ENCODE peak calls at places on chromosomes 3 and 15, in nine cellular contexts. E is GM12878, J is GM23338, R is breast epithelium, U is esophagus muscularis mucosa, H is HL-60, Q is transverse colon, O is sigmoid colon, S is HCT116. F is an unnamed sample.

GRCh38 chr15:39191871-39192281 is 389.0 kb upstream of the THBS1 start:
- DNase-seq in H (no peak), E (no peak), J (no peak), Q (no peak), U (no peak), R (no peak), S (no peak), O (no peak), F (no peak)

GRCh38 chr3:16482770-16483531 is 30.5 kb downstream of the RFTN1 start:
- DNase-seq in R (no peak), O (no peak), Q (peak), H (no peak), E (no peak), U (no peak), J (peak), S (no peak), F (no peak)

GRCh38 chr3:17986393-17986816 is 244.0 kb upstream of the TBC1D5 start:
- DNase-seq in S (no peak), E (no peak), J (no peak), O (no peak), Q (no peak), R (no peak), H (no peak), U (no peak), F (no peak)

GRCh38 chr3:193347507-193348501 is 30.7 kb downstream of the ATP13A5 start:
- DNase-seq in S (no peak), O (no peak), R (no peak), U (no peak), E (no peak), Q (no peak), H (no peak), J (peak), F (no peak)

GRCh38 chr3:128935922-128936321 is 56.5 kb downstream of the ACAD9 start:
- DNase-seq in J (no peak), O (no peak), R (no peak), Q (no peak), E (no peak), S (no peak), H (no peak), U (no peak), F (no peak)

GRCh38 chr3:81249540-81250029 is 511.9 kb downstream of the GBE1 start:
- DNase-seq in J (peak), O (no peak), H (no peak), Q (no peak), R (no peak), S (no peak), U (no peak), E (no peak), F (no peak)

GRCh38 chr3:82261013-82261412 is 499.6 kb upstream of the GBE1 start:
- DNase-seq in O (no peak), J (no peak), S (no peak), Q (no peak), U (no peak), H (no peak), E (no peak), R (no peak), F (no peak)

GRCh38 chr15:77282333-77282732 is 137.6 kb downstream of the PEAK1 start:
- DNase-seq in S (no peak), U (no peak), O (peak), R (peak), E (no peak), Q (no peak), H (no peak), J (peak), F (no peak)

GRCh38 chr3:78255403-78255802 is 1215.5 kb downstream of the ROBO2 start:
- DNase-seq in S (no peak), R (no peak), J (no peak), Q (no peak), O (no peak), U (no peak), H (no peak), E (no peak), F (no peak)

GRCh38 chr3:156826896-156827882 is 1.0 kb downstream of the LEKR1 start:
- DNase-seq in Q (no peak), S (no peak), R (no peak), J (peak), E (no peak), O (no peak), U (no peak), H (no peak), F (no peak)

GRCh38 chr15:64571857-64572291 is 111.5 kb downstream of the ZNF609 start:
- DNase-seq in R (no peak), H (no peak), U (no peak), S (no peak), Q (no peak), J (no peak), E (peak), O (no peak), F (peak)

GRCh38 chr3:84077479-84077878 is 881.3 kb upstream of the CADM2 start:
- DNase-seq in U (no peak), E (no peak), O (no peak), J (peak), H (no peak), R (no peak), S (no peak), Q (no peak), F (no peak)

GRCh38 chr3:116614795-116615362 is 94.7 kb upstream of the TUSC7 start:
- DNase-seq in Q (no peak), U (no peak), H (no peak), R (no peak), E (no peak), J (peak), O (no peak), S (no peak), F (no peak)

GRCh38 chr3:47475029-47475569 is 642 bp downstream of the SCAP start:
- DNase-seq in S (no peak), R (no peak), E (no peak), J (peak), H (no peak), U (no peak), O (no peak), Q (peak), F (no peak)

GRCh38 chr15:87724330-87724729 is 532.2 kb downstream of the NTRK3 start:
- DNase-seq in J (no peak), R (no peak), S (no peak), O (peak), E (no peak), Q (peak), U (no peak), H (peak), F (no peak)

GRCh38 chr3:166444336-166444735 is 607.1 kb upstream of the BCHE start:
- DNase-seq in J (no peak), O (no peak), R (no peak), Q (no peak), S (no peak), U (no peak), E (no peak), H (no peak), F (no peak)

GRCh38 chr15:52256366-52256765 is 39.2 kb downstream of the MYO5C start:
- DNase-seq in Q (peak), R (peak), O (peak), U (peak), E (peak), J (peak), S (peak), H (peak), F (peak)

GRCh38 chr15:52326758-52327157 is 31.2 kb upstream of the MYO5C start:
- DNase-seq in R (no peak), O (no peak), H (no peak), E (no peak), S (no peak), J (no peak), U (no peak), Q (no peak), F (no peak)

GRCh38 chr15:62812515-62812835 is 230.1 kb upstream of the TPM1 start:
- DNase-seq in S (no peak), O (no peak), Q (no peak), E (no peak), H (no peak), J (no peak), U (no peak), R (no peak), F (no peak)

GRCh38 chr3:24201301-24201700 is 256.2 kb downstream of the NR1D2 start:
- DNase-seq in U (no peak), S (no peak), J (no peak), R (no peak), H (no peak), O (no peak), E (no peak), Q (no peak), F (no peak)

GRCh38 chr3:108125550-108126071 is 34.8 kb upstream of the CD47 start:
- DNase-seq in S (no peak), O (no peak), H (peak), J (no peak), U (no peak), R (no peak), E (peak), Q (peak), F (no peak)

GRCh38 chr15:98083203-98083910 is 122.9 kb downstream of the ARRDC4 start:
- DNase-seq in S (no peak), J (peak), O (no peak), Q (no peak), R (no peak), H (no peak), U (no peak), E (no peak), F (no peak)

GRCh38 chr3:189262746-189263145 is 91.0 kb downstream of the TPRG1 start:
- DNase-seq in R (no peak), S (no peak), H (no peak), E (no peak), O (no peak), Q (no peak), U (no peak), J (no peak), F (no peak)

GRCh38 chr3:78178740-78179139 is 1138.8 kb downstream of the ROBO2 start:
- DNase-seq in Q (no peak), R (no peak), U (no peak), H (no peak), J (no peak), S (no peak), E (no peak), O (no peak), F (no peak)

GRCh38 chr15:65902373-65902772 is 33.1 kb downstream of the RAB11A start:
- DNase-seq in Q (peak), J (peak), R (peak), S (peak), O (peak), U (peak), E (peak), H (peak), F (peak)

GRCh38 chr3:145191543-145191942 is 969.4 kb downstream of the PLOD2 start:
- DNase-seq in J (no peak), E (no peak), O (no peak), U (no peak), R (no peak), Q (no peak), H (no peak), S (no peak), F (no peak)

GRCh38 chr3:69255928-69256327 is 130.0 kb downstream of the FRMD4B start:
- DNase-seq in R (no peak), U (no peak), J (no peak), S (no peak), E (no peak), O (no peak), Q (no peak), H (no peak), F (no peak)

GRCh38 chr15:75198560-75199346 is 2.9 kb upstream of the C15orf39 start:
- DNase-seq in J (peak), H (no peak), E (peak), U (no peak), O (no peak), Q (peak), R (no peak), S (peak), F (peak)

GRCh38 chr15:56835598-56836275 is 82.7 kb upstream of the TCF12 start:
- DNase-seq in U (no peak), O (no peak), R (no peak), S (no peak), E (no peak), J (no peak), Q (no peak), H (no peak), F (no peak)

GRCh38 chr3:119619094-119619493 is 21.4 kb downstream of the PLA1A start:
- DNase-seq in S (no peak), O (no peak), Q (no peak), J (no peak), R (no peak), E (no peak), U (no peak), H (no peak), F (no peak)

GRCh38 chr3:183153210-183153950 is 9.2 kb downstream of the LAMP3 start:
- DNase-seq in J (no peak), Q (no peak), E (no peak), S (no peak), U (no peak), O (no peak), H (no peak), R (no peak), F (no peak)

GRCh38 chr15:45199136-45199810 is 11.5 kb upstream of the SHF start:
- DNase-seq in S (no peak), Q (peak), U (no peak), J (peak), R (peak), H (no peak), E (peak), O (no peak), F (no peak)

GRCh38 chr3:146326875-146327543 is 76.1 kb upstream of the PLSCR4 start:
- DNase-seq in Q (peak), H (no peak), U (no peak), E (no peak), R (no peak), J (peak), O (peak), S (peak), F (no peak)

GRCh38 chr3:178671261-178672191 is 135.3 kb downstream of the KCNMB2 start:
- DNase-seq in J (no peak), E (no peak), R (no peak), H (no peak), U (no peak), S (no peak), O (no peak), Q (no peak), F (no peak)

GRCh38 chr3:31804251-31805051 is 176.6 kb downstream of the OSBPL10 start:
- DNase-seq in S (no peak), Q (no peak), J (no peak), E (no peak), H (no peak), O (no peak), U (no peak), R (no peak), F (no peak)

GRCh38 chr3:16124636-16125035 is 49.8 kb upstream of the GALNT15 start:
- DNase-seq in O (no peak), Q (no peak), R (no peak), S (no peak), H (no peak), J (no peak), U (no peak), E (no peak), F (no peak)

DNA sequence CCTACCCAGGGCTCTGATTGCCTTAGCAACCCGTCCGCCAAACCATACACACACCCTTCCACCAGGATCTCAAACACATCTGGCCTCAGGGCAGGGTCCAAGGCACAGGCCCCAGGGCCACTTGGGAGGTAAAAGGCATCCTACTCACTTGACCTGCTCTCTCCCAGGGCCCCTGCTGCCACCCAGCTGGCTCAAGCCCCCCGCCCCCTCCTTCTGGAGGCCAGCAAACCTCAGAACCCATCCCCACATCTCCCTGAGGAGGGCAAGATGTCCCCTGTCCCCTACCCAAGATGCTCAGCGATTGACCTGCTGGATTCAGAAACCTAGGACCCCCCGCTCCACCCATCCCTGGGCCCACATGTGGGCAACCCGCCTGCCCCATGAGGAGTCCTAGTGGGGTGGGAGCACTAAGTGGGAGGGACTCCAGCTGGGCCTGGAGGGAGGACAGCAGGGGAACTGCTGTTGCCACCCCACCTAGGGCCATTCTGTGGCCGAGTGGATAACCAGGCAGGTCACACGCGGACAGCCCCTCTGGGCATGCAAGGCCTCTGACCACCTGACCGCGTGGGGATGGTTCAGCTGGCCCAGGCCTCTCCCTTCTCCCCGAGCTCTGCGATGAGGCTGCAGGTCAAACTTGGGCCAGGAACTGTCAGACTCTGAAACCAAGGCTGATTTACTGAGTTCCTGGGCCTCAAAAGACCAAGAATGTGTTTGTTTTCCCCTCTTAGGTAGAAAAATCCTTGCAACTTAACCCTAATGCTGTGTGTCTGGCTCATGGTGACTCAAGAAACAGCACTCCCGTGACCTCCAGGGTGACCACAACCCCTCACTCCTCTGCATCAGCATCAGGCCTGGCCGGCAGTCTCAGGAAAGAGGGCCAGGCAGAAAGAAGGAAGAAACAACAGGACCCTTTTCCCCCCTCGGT is 4.2 kb downstream of the MFGE8 start:
- DNase-seq in R (no peak), H (no peak), O (peak), J (no peak), Q (no peak), S (no peak), E (no peak), U (no peak), F (no peak)
- TF ChIP-seq POLR2AphosphoS5 in R (no peak), H (no peak), O (no peak), J (no peak), Q (no peak), S (no peak), E (no peak), U (no peak), F (no peak)

GRCh38 chr3:58074997-58075396 is 66.8 kb downstream of the FLNB start:
- DNase-seq in S (no peak), R (no peak), Q (no peak), O (no peak), E (no peak), U (no peak), H (no peak), J (no peak), F (no peak)

GRCh38 chr3:58074126-58074715 is 66.0 kb downstream of the FLNB start:
- DNase-seq in R (no peak), U (no peak), O (no peak), Q (no peak), J (no peak), H (no peak), E (no peak), S (no peak), F (no peak)

GRCh38 chr3:58071480-58071971 is 63.3 kb downstream of the FLNB start:
- DNase-seq in J (no peak), S (no peak), O (no peak), H (no peak), U (no peak), R (no peak), Q (no peak), E (no peak), F (no peak)

GRCh38 chr3:58073315-58074125 is 65.3 kb downstream of the FLNB start:
- DNase-seq in J (no peak), R (no peak), H (no peak), O (peak), E (no peak), S (no peak), Q (no peak), U (no peak), F (no peak)

DNA sequence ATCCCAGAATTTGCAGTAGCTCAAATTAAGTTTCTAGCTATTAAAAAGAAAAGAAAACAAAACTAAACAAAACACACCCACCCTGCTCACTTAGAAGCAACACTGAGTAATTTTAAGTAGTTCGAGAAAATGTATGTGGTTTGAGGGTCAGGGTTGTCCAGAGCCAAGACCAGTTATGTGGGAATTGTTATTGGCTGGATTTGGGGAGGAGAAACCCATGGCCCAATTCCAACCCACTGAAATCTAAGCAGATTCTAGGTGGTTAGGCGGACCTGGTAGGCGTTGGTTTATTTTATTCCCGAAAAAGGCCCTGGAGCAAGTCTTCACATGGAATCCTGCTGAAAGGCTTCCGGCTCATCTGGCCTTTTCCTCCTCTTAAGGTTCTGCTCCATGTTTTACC is 63.8 kb downstream of the FLNB start:
- DNase-seq in S (no peak), R (no peak), Q (no peak), U (no peak), J (no peak), E (no peak), H (no peak), O (no peak), F (no peak)
- TF ChIP-seq POLR2AphosphoS5 in S (no peak), R (no peak), Q (no peak), U (no peak), J (no peak), E (no peak), H (no peak), O (no peak), F (no peak)

GRCh38 chr15:29104566-29104880 is 165.1 kb downstream of the NSMCE3 start:
- DNase-seq in Q (no peak), H (no peak), U (no peak), E (no peak), J (no peak), R (no peak), O (no peak), S (no peak), F (no peak)
- TF ChIP-seq POLR2AphosphoS5 in Q (no peak), H (no peak), U (no peak), E (no peak), J (no peak), R (no peak), O (no peak), S (no peak), F (no peak)

GRCh38 chr15:29687939-29688884 is 134.1 kb downstream of the TJP1 start:
- DNase-seq in R (no peak), O (no peak), U (no peak), Q (peak), J (no peak), S (no peak), E (no peak), H (no peak), F (no peak)
- TF ChIP-seq POLR2AphosphoS5 in R (no peak), O (no peak), U (no peak), Q (peak), J (no peak), S (no peak), E (no peak), H (no peak), F (no peak)

DNA sequence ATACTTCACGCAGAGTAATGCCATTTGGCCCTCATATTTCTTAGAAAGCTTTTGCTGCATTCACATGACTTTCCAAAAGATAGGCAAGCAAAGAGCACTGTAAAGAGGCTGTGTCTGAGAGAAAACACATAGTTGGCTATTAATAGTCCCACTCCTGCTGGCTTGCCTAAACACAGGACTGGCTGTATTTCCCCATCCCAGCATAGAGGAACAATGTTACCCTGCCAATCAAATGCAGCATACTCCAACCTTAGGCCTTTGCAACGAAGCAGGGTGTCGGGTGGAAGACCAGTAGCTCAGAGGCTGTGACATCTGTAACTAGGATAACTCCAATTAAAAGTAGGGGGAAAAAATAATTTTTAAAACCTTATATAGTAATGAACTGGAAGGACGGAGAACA is 139.5 kb downstream of the TNIK start:
- DNase-seq in R (no peak), Q (no peak), U (no peak), H (no peak), E (no peak), S (no peak), O (peak), J (no peak), F (no peak)
- TF ChIP-seq POLR2AphosphoS5 in R (no peak), Q (peak), U (peak), H (no peak), E (no peak), S (no peak), O (no peak), J (no peak), F (no peak)